ENCODE peak calls at places on chromosomes 4 and X, in four cellular contexts. I is fibroblast of the aortic adventitia, U is BE2C, B is A549. V is an unnamed sample.

GRCh38 chr4:118265312-118266144 is 87.3 kb downstream of the PRSS12 start:
- DNase-seq in I (peak; percentile 2), U (peak; percentile 36), B (no peak), V (peak; percentile 43)

GRCh38 chr4:184810720-184811119 is 15.0 kb downstream of the ACSL1 start:
- DNase-seq in I (no peak), U (no peak), B (no peak), V (no peak)

GRCh38 chr4:4759233-4759632 is 100.2 kb upstream of the MSX1 start:
- DNase-seq in I (no peak), U (no peak), B (no peak), V (no peak)

GRCh38 chr4:112315446-112315845 is 18.3 kb downstream of the ALPK1 start:
- DNase-seq in I (no peak), U (no peak), B (no peak), V (no peak)

GRCh38 chrX:121256653-121257052 is 209.2 kb downstream of the GLUD2 start:
- DNase-seq in I (peak; percentile 25), U (no peak), B (no peak), V (no peak)

GRCh38 chr4:140928880-140929279 is 172.7 kb upstream of the TBC1D9 start:
- DNase-seq in I (peak; percentile 7), U (peak; percentile 30), B (no peak), V (no peak)

GRCh38 chrX:151505796-151506195 is 57.7 kb upstream of the PASD1 start:
- DNase-seq in I (peak; percentile 8), U (no peak), B (peak; percentile 24), V (peak; percentile 36)

GRCh38 chr4:105979506-105979905 is 84.2 kb downstream of the NPNT start:
- DNase-seq in I (no peak), U (no peak), B (no peak), V (no peak)

GRCh38 chr4:67380154-67380553 is 165.1 kb downstream of the CENPC start:
- DNase-seq in I (no peak), U (no peak), B (no peak), V (no peak)

GRCh38 chr4:99746443-99746842 is 70.2 kb upstream of the DAPP1 start:
- DNase-seq in I (no peak), U (no peak), B (no peak), V (no peak)

GRCh38 chr4:124851741-124852140 is 139.2 kb upstream of the ANKRD50 start:
- DNase-seq in I (no peak), U (no peak), B (no peak), V (no peak)

GRCh38 chr4:67558493-67558892 is at the start of gene STAP1:
- DNase-seq in I (no peak), U (no peak), B (no peak), V (no peak)

GRCh38 chr4:37917388-37917787 is 26.5 kb downstream of the TBC1D1 start:
- DNase-seq in I (no peak), U (no peak), B (peak; percentile 1), V (no peak)

GRCh38 chr4:148834804-148835598 is 392.8 kb upstream of the NR3C2 start:
- DNase-seq in I (peak; percentile 23), U (peak; percentile 58), B (peak; percentile 6), V (no peak)

GRCh38 chr4:185357220-185357619 is 38.5 kb downstream of the LRP2BP start:
- DNase-seq in I (no peak), U (no peak), B (no peak), V (no peak)

GRCh38 chr4:145279122-145279960 is 99.0 kb upstream of the OTUD4 start:
- DNase-seq in I (peak; percentile 96), U (peak; percentile 28), B (no peak), V (no peak)

GRCh38 chr4:105988671-105989070 is 93.4 kb downstream of the NPNT start:
- DNase-seq in I (no peak), U (no peak), B (no peak), V (no peak)

GRCh38 chrX:107823456-107823855 is 2.2 kb upstream of the MID2 start:
- DNase-seq in I (peak; percentile 73), U (no peak), B (no peak), V (no peak)

GRCh38 chr4:38495481-38495880 is 168.5 kb upstream of the KLF3 start:
- DNase-seq in I (no peak), U (no peak), B (no peak), V (no peak)

GRCh38 chr4:165302658-165303057 is 24.8 kb upstream of the MSMO1 start:
- DNase-seq in I (no peak), U (no peak), B (no peak), V (no peak)

GRCh38 chrX:139179592-139179991 is 350.9 kb upstream of the F9 start:
- DNase-seq in I (no peak), U (no peak), B (no peak), V (no peak)

GRCh38 chrX:134554291-134554690 is 94.3 kb downstream of the HPRT1 start:
- DNase-seq in I (no peak), U (no peak), B (no peak), V (no peak)

GRCh38 chr4:87497141-87497540 is 32.0 kb downstream of the SPARCL1 start:
- DNase-seq in I (no peak), U (no peak), B (peak; percentile 7), V (peak; percentile 21)

GRCh38 chr4:169619518-169619957 is 840 bp upstream of the CLCN3 start:
- DNase-seq in I (peak; percentile 59), U (peak; percentile 36), B (peak; percentile 68), V (peak; percentile 20)

GRCh38 chr4:83139514-83140156 is 25.1 kb upstream of the PLAC8 start:
- DNase-seq in I (no peak), U (no peak), B (no peak), V (no peak)

GRCh38 chr4:35872273-35872672 is 372.0 kb downstream of the ARAP2 start:
- DNase-seq in I (no peak), U (no peak), B (no peak), V (no peak)

GRCh38 chrX:54066841-54067240 is 22.6 kb upstream of the PHF8 start:
- DNase-seq in I (peak; percentile 56), U (no peak), B (no peak), V (no peak)

GRCh38 chr4:164937576-164938270 is 39.7 kb downstream of the TRIM61 start:
- DNase-seq in I (peak; percentile 14), U (no peak), B (no peak), V (no peak)

GRCh38 chr4:21593268-21594002 is 355.1 kb downstream of the KCNIP4 start:
- DNase-seq in I (no peak), U (peak; percentile 15), B (no peak), V (no peak)

GRCh38 chr4:20829958-20830357 is 129.7 kb downstream of the PACRGL start:
- DNase-seq in I (no peak), U (no peak), B (no peak), V (no peak)

GRCh38 chr4:71221510-71222466 is 117.0 kb upstream of the SLC4A4 start:
- DNase-seq in I (no peak), U (no peak), B (no peak), V (no peak)

DNA sequence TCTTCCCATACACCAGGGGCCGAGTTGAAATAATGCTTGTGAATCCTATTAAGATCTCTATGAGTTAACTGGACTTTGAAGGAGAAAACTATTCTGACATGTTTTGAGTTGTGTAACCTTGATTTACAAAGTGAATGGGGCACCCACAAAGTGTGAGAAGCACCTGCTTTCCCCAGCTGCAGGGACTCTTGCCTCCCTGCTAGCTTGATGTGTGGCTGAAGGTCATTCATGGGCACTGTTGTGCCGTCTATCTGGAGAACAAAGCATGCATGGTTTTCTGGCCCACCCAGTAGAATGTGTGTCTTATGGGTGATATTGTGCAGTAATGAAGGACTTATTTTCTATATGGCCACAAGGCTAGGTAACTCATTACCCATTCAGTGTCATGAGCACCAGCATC is 53.1 kb downstream of the TSPAN7 start:
- DNase-seq in I (no peak), U (no peak), B (no peak), V (no peak)
- TF ChIP-seq CTCF in I (no peak), U (no peak), B (no peak), V (no peak)

GRCh38 chr4:84632092-84632491 is 49.2 kb downstream of the CDS1 start:
- DNase-seq in I (peak; percentile 94), U (no peak), B (no peak), V (no peak)

GRCh38 chr4:84634961-84635360 is 52.0 kb downstream of the CDS1 start:
- DNase-seq in I (no peak), U (no peak), B (no peak), V (no peak)

GRCh38 chr4:84631573-84631972 is 48.6 kb downstream of the CDS1 start:
- DNase-seq in I (peak; percentile 23), U (no peak), B (no peak), V (no peak)
- TF ChIP-seq CTCF in I (no peak), U (no peak), B (no peak), V (no peak)

GRCh38 chr4:172515266-172515879 is 653.2 kb upstream of the GALNT7 start:
- DNase-seq in I (no peak), U (peak; percentile 37), B (no peak), V (no peak)
- TF ChIP-seq CTCF in I (no peak), U (peak; percentile 42), B (no peak), V (no peak)

GRCh38 chr4:147056951-147057630 is 111.4 kb upstream of the TTC29 start:
- DNase-seq in I (peak; percentile 50), U (no peak), B (no peak), V (no peak)
- TF ChIP-seq CTCF in I (peak; percentile 43), U (no peak), B (no peak), V (no peak)

V was measured in endothelial cell.